ENCODE peak calls at places on chromosomes 1 and 21, in six cellular contexts. Y is NAMALWA; X is stimulated activated CD8-positive, alpha-beta memory T cell treated with anti-CD3 and anti-CD28 coated beads, Interleukin-15, amount 100 ng/mL, for 48 hours; G is substantia nigra; I is IMR-90; R is mammary epithelial cell. M is an unnamed sample.

GRCh38 chr1:20710450-20711284 is 7.1 kb downstream of the KIF17 start:
- DNase-seq in Y (no peak), R (no peak), X (no peak), I (no peak), G (no peak), M (no peak)

GRCh38 chr1:10736623-10737267 is 59.7 kb downstream of the CASZ1 start:
- DNase-seq in R (no peak), I (no peak), X (no peak), Y (no peak), G (no peak), M (peak)

GRCh38 chr1:9235123-9235513 is 544 bp downstream of the H6PD start:
- DNase-seq in R (peak), G (no peak), Y (peak), I (peak), X (no peak), M (peak)

GRCh38 chr1:243543501-243543900 is 287.7 kb downstream of the SDCCAG8 start:
- DNase-seq in Y (no peak), R (no peak), X (no peak), I (no peak), G (no peak), M (no peak)

GRCh38 chr1:13723810-13724209 is 23.8 kb downstream of the PRDM2 start:
- DNase-seq in I (no peak), Y (no peak), G (no peak), R (peak), X (no peak), M (no peak)

GRCh38 chr1:3912809-3913685 is 13.0 kb upstream of the C1orf174 start:
- DNase-seq in X (no peak), I (no peak), G (no peak), Y (no peak), R (no peak), M (no peak)

GRCh38 chr1:223628233-223628632 is 37.3 kb downstream of the CAPN8 start:
- DNase-seq in X (peak), I (peak), R (no peak), G (peak), Y (peak), M (peak)

GRCh38 chr21:31772674-31773555 is 41.0 kb upstream of the SCAF4 start:
- DNase-seq in R (no peak), X (no peak), I (no peak), Y (peak), G (no peak), M (peak)

GRCh38 chr1:100039571-100039970 is 69.8 kb downstream of the SLC35A3 start:
- DNase-seq in Y (no peak), I (no peak), R (no peak), G (no peak), X (no peak), M (no peak)

GRCh38 chr1:2073382-2074230 is 23.4 kb downstream of the PRKCZ start:
- DNase-seq in R (no peak), Y (no peak), X (no peak), G (peak), I (peak), M (no peak)

GRCh38 chr1:209670441-209671082 is 4.7 kb upstream of the G0S2 start:
- DNase-seq in Y (no peak), R (peak), I (no peak), X (no peak), G (no peak), M (no peak)

GRCh38 chr21:25639167-25639921 is at the start of gene JAM2:
- DNase-seq in Y (peak), I (peak), G (peak), R (no peak), X (peak), M (no peak)

GRCh38 chr21:46152939-46153258 is 2.5 kb downstream of the FTCD start:
- DNase-seq in X (no peak), I (no peak), R (no peak), G (no peak), Y (no peak), M (no peak)

GRCh38 chr21:43300496-43301423 is 126.2 kb downstream of the SIK1 start:
- DNase-seq in G (no peak), I (peak), R (peak), X (no peak), Y (no peak), M (no peak)

GRCh38 chr21:42330380-42331336 is 15.4 kb upstream of the TFF3 start:
- DNase-seq in I (no peak), Y (peak), R (no peak), X (no peak), G (no peak), M (no peak)

GRCh38 chr1:231161711-231162299 is at the start of gene TRIM67:
- DNase-seq in X (no peak), G (no peak), R (no peak), I (no peak), Y (no peak), M (peak)

GRCh38 chr1:213050745-213051126 is 305 bp upstream of the RPS6KC1 start:
- DNase-seq in X (no peak), G (no peak), R (no peak), I (no peak), Y (no peak), M (no peak)

GRCh38 chr1:165697491-165697880 is 876 bp downstream of the ALDH9A1 start:
- DNase-seq in Y (no peak), X (no peak), R (peak), I (no peak), G (no peak), M (no peak)

GRCh38 chr21:26544208-26544607 is 28.9 kb downstream of the CYYR1 start:
- DNase-seq in X (no peak), I (no peak), R (no peak), G (no peak), Y (no peak), M (no peak)

GRCh38 chr1:244291171-244291866 is 160.4 kb downstream of the ADSS2 start:
- DNase-seq in I (no peak), X (no peak), R (no peak), Y (no peak), G (no peak), M (no peak)

M was measured in RPMI8226.